ENCODE peak calls at places on chromosomes 16 and 17, in ten cellular contexts. S is AG09319; M is left colon; A is NCI-H774; Y is cardiac muscle cell; U is activated CD8-positive, alpha-beta memory T cell treated with anti-CD3 and anti-CD28 coated beads, Interleukin-2, amount 10 ng/mL, durations not matched to agents 7 days and 5 days; K is RPMI8226; J is Calu3; L is NCI-H1092 treated with DMSO at 0.1 percent for 48 hours; O is neural crest cell. N is an unnamed sample.

GRCh38 chr17:36674278-36674650 is 72.9 kb downstream of the MRM1 start:
- DNase-seq in S (no peak), A (no peak), M (no peak), Y (no peak), O (no peak), U (peak), J (no peak), L (no peak), K (peak), N (no peak)

GRCh38 chr16:60681014-60681413 is 1355.2 kb downstream of the CDH8 start:
- DNase-seq in J (no peak), Y (no peak), O (no peak), U (no peak), L (no peak), A (no peak), M (no peak), K (no peak), S (no peak), N (no peak)

GRCh38 chr16:79848739-79849518 is 248.4 kb upstream of the MAF start:
- DNase-seq in L (no peak), A (no peak), Y (no peak), M (no peak), S (no peak), K (peak), O (no peak), U (no peak), J (no peak), N (no peak)

GRCh38 chr16:340370-341091 is 12.0 kb downstream of the AXIN1 start:
- DNase-seq in K (no peak), J (no peak), O (no peak), S (no peak), L (no peak), M (no peak), U (no peak), A (no peak), Y (no peak), N (no peak)

GRCh38 chr16:82197540-82198240 is 27.7 kb upstream of the MPHOSPH6 start:
- DNase-seq in A (no peak), M (no peak), U (no peak), J (peak), S (no peak), O (no peak), L (no peak), K (no peak), Y (no peak), N (no peak)

GRCh38 chr16:59878479-59878878 is 1144.4 kb upstream of the GOT2 start:
- DNase-seq in A (no peak), L (no peak), Y (peak), O (no peak), S (peak), M (no peak), K (peak), U (no peak), J (peak), N (no peak)

GRCh38 chr17:82217530-82218204 is 5.0 kb upstream of the CCDC57 start:
- DNase-seq in L (no peak), K (no peak), A (no peak), S (peak), O (no peak), Y (no peak), U (peak), M (no peak), J (peak), N (no peak)

GRCh38 chr17:67639997-67640396 is 77.7 kb upstream of the NOL11 start:
- DNase-seq in Y (no peak), S (no peak), M (no peak), L (no peak), U (no peak), K (no peak), O (no peak), J (no peak), A (no peak), N (no peak)

GRCh38 chr17:8138672-8139371 is 13.4 kb downstream of the PER1 start:
- DNase-seq in A (peak), L (peak), M (peak), O (peak), J (peak), U (peak), Y (peak), S (peak), K (peak), N (peak)

GRCh38 chr17:5282639-5283217 is 644 bp downstream of the RABEP1 start:
- DNase-seq in M (no peak), A (no peak), K (peak), O (no peak), J (peak), U (peak), S (no peak), L (no peak), Y (peak), N (no peak)

GRCh38 chr17:29215717-29216116 is 30.9 kb upstream of the CRYBA1 start:
- DNase-seq in S (no peak), A (no peak), L (no peak), O (no peak), U (no peak), K (no peak), J (no peak), M (no peak), Y (no peak), N (no peak)

GRCh38 chr16:58510097-58510775 is 5.1 kb upstream of the SETD6 start:
- DNase-seq in L (no peak), O (no peak), Y (no peak), K (no peak), A (no peak), M (no peak), U (no peak), J (no peak), S (no peak), N (no peak)

GRCh38 chr16:259814-260253 is 15.9 kb downstream of the RGS11 start:
- DNase-seq in Y (no peak), L (no peak), J (no peak), S (no peak), K (no peak), U (no peak), A (no peak), M (no peak), O (no peak), N (no peak)

GRCh38 chr16:50496990-50497389 is 51.2 kb upstream of the NKD1 start:
- DNase-seq in S (no peak), A (no peak), Y (no peak), M (no peak), U (no peak), L (no peak), K (no peak), J (no peak), O (no peak), N (no peak)

GRCh38 chr16:21599994-21600773 is 807 bp downstream of the METTL9 start:
- DNase-seq in J (peak), L (peak), O (no peak), U (peak), K (peak), M (no peak), Y (peak), A (no peak), S (no peak), N (no peak)

GRCh38 chr17:40672654-40673053 is 7.7 kb upstream of the KRT222 start:
- DNase-seq in O (no peak), A (no peak), L (no peak), M (no peak), S (no peak), Y (no peak), K (no peak), U (no peak), J (no peak), N (no peak)

GRCh38 chr16:861446-861845 is 60.9 kb upstream of the GNG13 start:
- DNase-seq in L (no peak), O (no peak), A (no peak), S (no peak), Y (no peak), M (no peak), U (no peak), K (no peak), J (no peak), N (no peak)

GRCh38 chr16:77571463-77571862 is 136.6 kb upstream of the ADAMTS18 start:
- DNase-seq in J (no peak), M (no peak), O (no peak), S (no peak), K (no peak), A (no peak), L (no peak), U (no peak), Y (no peak), N (no peak)

GRCh38 chr16:72620348-72620747 is 427.6 kb downstream of the ZFHX3 start:
- DNase-seq in A (no peak), J (no peak), M (no peak), O (no peak), U (no peak), Y (no peak), L (no peak), S (no peak), K (no peak), N (no peak)

GRCh38 chr17:41863074-41863843 is 2.0 kb downstream of the KLHL11 start:
- DNase-seq in A (no peak), L (no peak), J (no peak), K (no peak), S (no peak), M (no peak), U (peak), Y (no peak), O (no peak), N (no peak)

GRCh38 chr17:68613739-68614298 is 12.7 kb upstream of the FAM20A start:
- DNase-seq in O (peak), Y (peak), J (peak), S (peak), K (peak), U (peak), L (peak), A (peak), M (peak), N (no peak)

GRCh38 chr17:19750020-19750572 is 2.0 kb upstream of the ALDH3A1 start:
- DNase-seq in M (no peak), A (no peak), O (no peak), S (no peak), J (no peak), U (no peak), L (no peak), Y (no peak), K (no peak), N (no peak)

GRCh38 chr17:77831497-77832179 is 126.9 kb upstream of the TNRC6C start:
- DNase-seq in K (no peak), J (peak), O (no peak), Y (no peak), L (no peak), S (no peak), M (no peak), U (no peak), A (no peak), N (no peak)

GRCh38 chr16:3401719-3402397 is 843 bp downstream of the ZNF174 start:
- DNase-seq in O (peak), Y (peak), M (no peak), A (no peak), U (no peak), K (peak), S (no peak), L (no peak), J (no peak), N (no peak)

GRCh38 chr17:71757156-71757555 is 363.7 kb upstream of the SOX9 start:
- DNase-seq in J (no peak), L (no peak), Y (no peak), M (no peak), A (no peak), U (no peak), S (no peak), K (no peak), O (no peak), N (no peak)

GRCh38 chr17:58247511-58248363 is 9.4 kb downstream of the LPO start:
- DNase-seq in J (no peak), S (no peak), U (peak), K (no peak), A (no peak), L (no peak), O (no peak), M (no peak), Y (no peak), N (no peak)

GRCh38 chr17:39104657-39105056 is 46.8 kb downstream of the PLXDC1 start:
- DNase-seq in S (no peak), U (no peak), L (no peak), A (no peak), J (no peak), M (no peak), K (no peak), O (no peak), Y (no peak), N (no peak)

GRCh38 chr17:69175262-69175811 is 33.6 kb upstream of the ABCA6 start:
- DNase-seq in L (no peak), A (no peak), Y (no peak), O (no peak), M (no peak), K (no peak), S (no peak), J (no peak), U (no peak), N (no peak)

GRCh38 chr16:67183-67791 is 5.1 kb downstream of the RHBDF1 start:
- DNase-seq in A (no peak), Y (no peak), S (no peak), J (no peak), M (no peak), O (no peak), L (peak), K (no peak), U (no peak), N (no peak)

GRCh38 chr16:995087-995486 is 13.5 kb downstream of the SOX8 start:
- DNase-seq in A (no peak), U (no peak), J (no peak), O (no peak), Y (peak), S (no peak), M (no peak), K (no peak), L (no peak), N (no peak)

GRCh38 chr16:24580665-24581064 is 41.3 kb downstream of the RBBP6 start:
- DNase-seq in O (no peak), U (no peak), S (peak), Y (no peak), A (no peak), K (no peak), L (no peak), J (no peak), M (no peak), N (peak)

GRCh38 chr17:48244121-48244711 is 136.7 kb downstream of the SNX11 start:
- DNase-seq in J (peak), S (no peak), M (no peak), A (no peak), Y (no peak), U (no peak), K (peak), O (no peak), L (no peak), N (no peak)

GRCh38 chr17:33765871-33766270 is 472.8 kb upstream of the ASIC2 start:
- DNase-seq in A (no peak), J (no peak), M (no peak), Y (no peak), L (no peak), K (no peak), S (no peak), U (no peak), O (no peak), N (no peak)

GRCh38 chr16:608019-608418 is 18.2 kb downstream of the RAB40C start:
- DNase-seq in U (no peak), L (no peak), J (no peak), Y (no peak), O (no peak), M (no peak), A (no peak), K (no peak), S (no peak), N (no peak)